ENCODE peak calls at places on chromosomes 2 and 18, in seven cellular contexts. J is transverse colon, U is stomach, N is HCT116, S is endothelial cell of umbilical vein, L is H1, T is spleen. B is an unnamed sample.

GRCh38 chr18:8116346-8117007 is 492.8 kb upstream of the RAB12 start:
- DNase-seq in U (no peak), J (no peak), S (peak), N (peak), T (no peak), L (no peak), B (no peak)

GRCh38 chr2:144274131-144274530 is 245.8 kb downstream of the ZEB2 start:
- DNase-seq in T (no peak), N (no peak), U (no peak), J (no peak), S (peak), L (no peak), B (no peak)

GRCh38 chr2:29931818-29932217 is 10.4 kb upstream of the ALK start:
- DNase-seq in S (no peak), L (no peak), N (no peak), U (no peak), T (no peak), J (no peak), B (no peak)

GRCh38 chr18:69469444-69469919 is 68.8 kb downstream of the DOK6 start:
- DNase-seq in N (peak), S (no peak), J (no peak), L (peak), U (no peak), T (no peak), B (no peak)

GRCh38 chr2:216698895-216699294 is 3.5 kb upstream of the IGFBP5 start:
- DNase-seq in S (peak), N (peak), L (no peak), J (no peak), T (no peak), U (no peak), B (no peak)

GRCh38 chr2:29459445-29460179 is 344.4 kb downstream of the CLIP4 start:
- DNase-seq in N (no peak), U (no peak), S (no peak), J (no peak), L (no peak), T (no peak), B (no peak)

GRCh38 chr2:133477614-133477990 is 90.7 kb downstream of the NCKAP5 start:
- DNase-seq in N (no peak), J (no peak), T (no peak), S (no peak), L (no peak), U (no peak), B (no peak)

GRCh38 chr2:191209346-191209745 is 35.9 kb upstream of the MYO1B start:
- DNase-seq in U (no peak), N (no peak), L (no peak), T (no peak), S (no peak), J (no peak), B (no peak)

GRCh38 chr2:131425191-131426021 is 50.5 kb upstream of the TUBA3D start:
- DNase-seq in N (no peak), T (no peak), S (no peak), U (no peak), J (no peak), L (no peak), B (no peak)

GRCh38 chr2:37798315-37799005 is 126.6 kb upstream of the RMDN2 start:
- DNase-seq in J (no peak), S (no peak), T (no peak), U (no peak), N (no peak), L (no peak), B (no peak)

GRCh38 chr2:227450921-227451654 is 20.9 kb upstream of the AGFG1 start:
- DNase-seq in S (no peak), L (no peak), U (no peak), T (no peak), N (no peak), J (no peak), B (no peak)

GRCh38 chr18:2192562-2192961 is 378.7 kb downstream of the METTL4 start:
- DNase-seq in T (no peak), L (no peak), N (no peak), U (no peak), S (no peak), J (no peak), B (no peak)

GRCh38 chr2:3465844-3466481 is 53.4 kb downstream of the ADI1 start:
- DNase-seq in U (no peak), L (no peak), T (peak), S (no peak), N (no peak), J (no peak), B (no peak)

GRCh38 chr2:66843856-66844255 is 408.9 kb downstream of the MEIS1 start:
- DNase-seq in N (no peak), L (no peak), J (no peak), U (no peak), T (no peak), S (no peak), B (no peak)

GRCh38 chr2:198309673-198310280 is 505.4 kb downstream of the PLCL1 start:
- DNase-seq in S (peak), N (peak), L (peak), T (no peak), J (peak), U (peak), B (no peak)

GRCh38 chr18:23626451-23627279 is 36.0 kb downstream of the ANKRD29 start:
- DNase-seq in U (no peak), S (peak), T (no peak), L (no peak), J (no peak), N (no peak), B (no peak)

DNA sequence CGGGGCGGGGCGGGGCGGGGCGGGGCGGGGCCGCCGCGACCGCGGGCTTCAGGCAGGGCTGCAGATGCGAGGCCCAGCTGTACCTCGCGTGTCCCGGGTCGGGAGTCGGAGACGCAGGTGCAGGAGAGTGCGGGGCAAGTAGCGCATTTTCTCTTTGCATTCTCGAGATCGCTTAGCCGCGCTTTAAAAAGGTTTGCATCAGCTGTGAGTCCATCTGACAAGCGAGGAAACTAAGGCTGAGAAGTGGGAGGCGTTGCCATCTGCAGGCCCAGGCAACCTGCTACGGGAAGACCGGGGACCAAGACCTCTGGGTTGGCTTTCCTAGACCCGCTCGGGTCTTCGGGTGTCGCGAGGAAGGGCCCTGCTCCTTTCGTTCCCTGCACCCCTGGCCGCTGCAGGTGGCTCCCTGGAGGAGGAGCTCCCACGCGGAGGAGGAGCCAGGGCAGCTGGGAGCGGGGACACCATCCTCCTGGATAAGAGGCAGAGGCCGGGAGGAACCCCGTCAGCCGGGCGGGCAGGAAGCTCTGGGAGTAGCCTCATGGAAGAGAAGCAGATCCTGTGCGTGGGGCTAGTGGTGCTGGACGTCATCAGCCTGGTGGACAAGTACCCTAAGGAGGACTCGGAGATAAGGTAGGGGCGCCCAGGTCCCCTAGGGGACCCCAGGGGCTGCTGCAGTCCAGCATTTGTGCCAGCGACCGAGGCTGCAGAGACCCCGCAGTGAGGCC is at the start of gene KHK:
- DNase-seq in J (peak), L (peak), T (peak), N (no peak), U (peak), S (no peak), B (peak)
- TF ChIP-seq POLR2A in J (no peak), L (no peak), T (no peak), N (no peak), U (no peak), S (no peak), B (no peak)

GRCh38 chr18:21336846-21337245 is 94.8 kb downstream of the GREB1L start:
- DNase-seq in T (no peak), U (no peak), N (no peak), L (no peak), J (no peak), S (no peak), B (no peak)

GRCh38 chr18:21345851-21346250 is 103.8 kb downstream of the GREB1L start:
- DNase-seq in T (no peak), J (no peak), U (no peak), L (no peak), S (no peak), N (no peak), B (no peak)

GRCh38 chr18:21344860-21345259 is 102.8 kb downstream of the GREB1L start:
- DNase-seq in N (no peak), S (no peak), J (no peak), T (no peak), U (no peak), L (no peak), B (no peak)

GRCh38 chr18:21342372-21342771 is 100.3 kb downstream of the GREB1L start:
- DNase-seq in L (no peak), U (no peak), T (no peak), J (no peak), N (no peak), S (no peak), B (no peak)

GRCh38 chr18:21341141-21341540 is 99.1 kb downstream of the GREB1L start:
- DNase-seq in S (no peak), T (no peak), L (no peak), U (no peak), N (no peak), J (no peak), B (no peak)
- TF ChIP-seq POLR2AphosphoS5 in S (no peak), T (no peak), L (no peak), U (no peak), N (no peak), J (no peak), B (no peak)

GRCh38 chr2:20450201-20451108 is 3.6 kb downstream of the RHOB start:
- DNase-seq in N (no peak), J (peak), L (peak), T (peak), S (peak), U (peak), B (no peak)
- TF ChIP-seq POLR2A in N (no peak), J (peak), L (no peak), T (no peak), S (peak), U (peak), B (peak)

DNA sequence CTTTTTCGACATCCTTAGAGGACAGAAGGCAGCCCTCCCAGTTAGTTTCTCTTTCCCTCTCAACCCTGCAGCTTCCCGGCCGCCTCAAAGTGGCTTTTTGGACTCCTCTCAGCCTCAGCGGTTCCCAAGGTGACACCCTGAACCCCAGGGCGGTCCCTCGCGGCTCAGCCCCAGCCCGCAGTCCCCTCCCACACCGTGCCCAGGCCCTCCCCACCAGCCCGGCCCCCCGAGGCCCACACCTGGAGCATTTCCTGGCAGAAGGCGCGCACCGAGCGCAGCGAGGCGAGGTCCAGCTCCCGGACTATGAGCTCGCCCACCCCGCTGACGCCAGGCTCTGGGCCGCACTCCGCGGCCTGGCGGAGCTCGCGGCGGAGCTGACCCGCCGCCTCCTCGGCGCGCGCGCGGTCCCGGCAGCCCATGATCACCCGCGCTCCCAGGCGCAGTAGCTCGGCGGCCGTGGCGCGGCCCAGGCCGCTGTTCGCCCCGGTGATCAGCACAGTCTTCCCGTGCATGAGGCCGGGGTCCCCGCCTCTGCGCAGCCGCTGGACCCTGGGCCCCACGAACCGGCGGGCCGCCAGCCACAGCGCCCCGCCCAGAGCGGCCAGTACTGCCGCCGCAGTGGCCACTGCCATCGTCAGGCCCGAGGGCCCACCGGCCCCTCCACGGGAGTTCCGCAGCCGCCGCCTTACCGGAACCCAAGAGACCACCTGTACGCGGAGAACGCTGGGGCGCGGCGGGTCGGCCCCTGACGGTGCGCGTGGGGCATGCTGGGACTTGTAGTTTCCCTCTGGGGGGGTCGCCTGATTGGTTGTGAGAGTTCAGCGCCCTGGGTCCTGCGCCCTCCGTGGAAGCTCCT is at the start of gene RDH14:
- DNase-seq in T (peak), S (peak), J (peak), N (peak), U (peak), L (peak), B (peak)
- TF ChIP-seq POLR2AphosphoS5 in T (peak), S (peak), J (peak), N (no peak), U (peak), L (no peak), B (peak)

GRCh38 chr2:63617360-63617759 is 28.6 kb downstream of the MDH1 start:
- DNase-seq in L (no peak), S (no peak), T (no peak), U (no peak), N (no peak), J (no peak), B (no peak)

GRCh38 chr2:63614448-63614968 is 25.7 kb downstream of the MDH1 start:
- DNase-seq in N (peak), L (no peak), S (no peak), J (no peak), T (no peak), U (no peak), B (no peak)

GRCh38 chr2:63613391-63613901 is 24.7 kb downstream of the MDH1 start:
- DNase-seq in J (no peak), N (no peak), S (no peak), L (no peak), T (no peak), U (no peak), B (no peak)

GRCh38 chr2:63619328-63619727 is 30.6 kb downstream of the MDH1 start:
- DNase-seq in T (no peak), L (no peak), U (no peak), S (no peak), N (no peak), J (no peak), B (no peak)

DNA sequence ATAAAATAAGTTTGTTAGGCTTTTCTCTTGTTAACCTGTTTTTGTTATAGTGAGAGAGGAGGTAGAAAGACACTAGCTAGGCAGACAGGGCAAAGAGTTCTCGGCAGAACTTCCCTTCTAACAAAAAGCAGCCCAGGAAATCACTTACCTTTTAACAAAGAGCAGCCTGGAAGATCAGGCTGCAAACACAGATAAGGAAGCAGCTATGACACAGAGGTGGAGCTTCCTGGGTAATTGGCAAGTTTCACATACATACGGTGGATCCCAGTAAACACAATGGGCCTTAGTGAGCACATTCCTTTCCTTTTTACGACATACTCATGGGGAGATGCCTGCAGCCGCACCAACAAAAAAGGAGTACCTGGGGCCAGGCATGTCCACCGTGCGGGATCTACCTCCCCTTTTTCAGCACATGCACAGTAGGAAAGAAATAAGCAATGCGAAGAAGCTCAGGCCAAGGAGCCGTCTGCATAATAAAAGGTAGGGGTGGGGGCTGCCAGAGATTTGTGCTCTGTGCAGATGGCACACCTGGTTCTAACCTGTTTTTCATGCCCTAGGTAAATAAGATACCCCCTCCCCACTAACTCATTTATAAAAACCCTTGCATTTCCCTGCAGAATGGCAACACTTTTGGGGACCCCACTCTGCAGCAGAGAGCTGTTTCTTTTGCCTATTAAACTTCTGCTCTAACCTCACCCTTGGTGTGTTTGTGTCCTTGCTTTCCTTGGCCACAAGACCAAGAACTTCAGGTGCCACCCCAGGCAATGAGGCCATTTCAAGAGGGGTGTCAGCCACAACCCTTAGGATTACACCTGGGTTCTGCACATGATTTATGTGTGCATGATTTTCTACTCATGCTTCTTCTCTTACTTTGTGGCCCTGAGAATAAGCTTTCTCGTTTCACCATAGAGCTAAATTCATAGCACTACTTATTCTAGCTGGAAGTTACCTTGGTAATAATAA is 26.5 kb downstream of the MDH1 start:
- DNase-seq in T (no peak), J (no peak), S (peak), L (peak), N (peak), U (no peak), B (no peak)
- TF ChIP-seq POLR2A in T (no peak), J (no peak), S (no peak), L (peak), N (no peak), U (no peak), B (no peak)

DNA sequence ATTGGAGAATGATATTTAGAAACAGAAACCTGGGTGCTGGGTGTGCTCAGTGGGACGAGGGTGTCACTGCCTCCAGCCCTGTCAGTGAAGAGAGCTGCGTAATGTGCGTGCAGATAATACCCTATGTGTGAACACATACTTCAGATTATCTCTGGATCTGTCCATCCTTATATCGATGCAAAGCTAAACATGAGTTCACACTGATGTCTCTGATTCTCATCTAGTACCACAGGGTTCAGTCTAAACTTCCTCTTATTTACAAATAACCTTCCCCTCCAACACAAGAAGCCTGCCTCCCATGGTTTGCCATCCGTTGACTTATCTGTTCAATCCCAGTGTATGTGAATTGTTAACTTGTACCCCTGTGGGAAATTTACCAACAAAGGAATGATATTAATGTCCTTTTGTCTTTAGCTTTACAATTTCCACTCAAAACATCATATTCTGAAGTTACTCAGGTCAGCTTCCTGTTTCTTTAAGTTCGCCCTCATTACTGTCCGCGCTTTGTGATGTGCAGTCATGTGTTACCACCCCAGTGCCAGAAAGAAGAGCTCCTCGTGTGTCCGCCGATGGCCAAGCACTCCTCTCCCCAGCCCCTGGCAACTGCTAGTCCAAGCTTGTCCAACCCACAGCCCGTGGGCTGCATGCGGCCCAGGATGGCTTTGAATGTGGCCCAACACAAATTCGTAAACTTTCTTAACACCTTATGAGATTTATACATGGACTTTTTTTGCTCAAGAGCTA is 108.2 kb downstream of the RTP5 start:
- DNase-seq in J (no peak), N (no peak), T (peak), L (no peak), S (no peak), U (peak), B (no peak)
- TF ChIP-seq POLR2AphosphoS5 in J (no peak), N (no peak), T (no peak), L (no peak), S (no peak), U (no peak), B (no peak)

DNA sequence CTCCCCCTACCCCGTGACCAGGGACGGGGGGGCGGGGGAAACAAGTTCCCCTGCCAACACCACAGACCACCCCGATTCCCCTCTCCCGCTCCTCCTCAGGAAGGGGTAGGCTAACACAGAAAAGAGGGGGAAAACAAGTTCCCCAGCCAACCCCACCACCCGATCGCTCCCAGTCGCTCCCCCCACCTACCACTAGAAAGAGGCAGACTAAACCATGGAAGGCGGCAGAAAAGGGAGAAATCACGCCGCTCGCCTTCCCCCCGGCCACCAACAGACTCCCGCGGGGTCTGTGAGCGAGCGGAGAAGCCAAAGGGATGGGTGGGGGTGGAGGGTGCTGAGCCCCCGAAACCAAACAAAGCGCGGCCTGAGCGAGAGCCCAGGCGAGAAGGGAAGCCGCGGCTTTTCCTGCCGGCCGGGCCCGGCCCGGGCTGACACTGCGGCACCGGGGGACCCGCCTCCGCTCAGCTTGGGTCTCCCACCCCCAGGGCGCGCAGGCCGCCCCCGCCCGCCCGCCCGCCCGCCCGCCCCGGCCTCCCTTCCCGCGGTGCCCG is 1.3 kb downstream of the FBXO11 start:
- DNase-seq in T (peak), U (peak), L (peak), J (peak), N (no peak), S (peak), B (peak)
- TF ChIP-seq POLR2A in T (no peak), U (no peak), L (no peak), J (no peak), N (no peak), S (no peak), B (no peak)

GRCh38 chr2:23584054-23584745 is 199.2 kb downstream of the KLHL29 start:
- DNase-seq in L (no peak), J (no peak), N (no peak), S (no peak), T (peak), U (no peak), B (no peak)
- TF ChIP-seq POLR2AphosphoS5 in L (no peak), J (peak), N (no peak), S (no peak), T (no peak), U (no peak), B (no peak)

GRCh38 chr2:111121873-111122630 is 1.3 kb downstream of the BCL2L11 start:
- DNase-seq in L (peak), N (peak), T (peak), J (peak), U (peak), S (peak), B (no peak)
- TF ChIP-seq POLR2A in L (no peak), N (peak), T (no peak), J (peak), U (peak), S (no peak), B (no peak)